ENCODE peak calls at places on chromosomes 1 and 21, in five cellular contexts. U is upper lobe of right lung; F is fibroblast of lung; A is CD4-positive, CD25-positive, alpha-beta regulatory T cell; L is transverse colon. S is an unnamed sample.

GRCh38 chr21:45420061-45420521 is 15.1 kb downstream of the COL18A1 start:
- DNase-seq in U (no peak), A (no peak), F (peak; percentile 19), L (no peak), S (no peak)

GRCh38 chr1:244802041-244802440 is 33.4 kb upstream of the COX20 start:
- DNase-seq in L (no peak), F (no peak), A (no peak), U (no peak), S (no peak)

GRCh38 chr1:64537942-64538341 is 68.0 kb downstream of the CACHD1 start:
- DNase-seq in U (no peak), L (no peak), A (no peak), F (no peak), S (no peak)

GRCh38 chr1:39776400-39776713 is 5.2 kb upstream of the OXCT2 start:
- DNase-seq in A (no peak), L (peak; percentile 57), U (no peak), F (no peak), S (no peak)

GRCh38 chr21:34201441-34201838 is 128.1 kb downstream of the MRPS6 start:
- DNase-seq in A (no peak), U (no peak), L (no peak), F (no peak), S (no peak)

GRCh38 chr1:227775841-227776240 is 39.6 kb upstream of the PRSS38 start:
- DNase-seq in A (no peak), L (no peak), F (peak; percentile 75), U (peak; percentile 53), S (no peak)

GRCh38 chr1:8880068-8880676 is 1.7 kb upstream of the ENO1 start:
- DNase-seq in A (no peak), L (peak; percentile 48), U (peak; percentile 70), F (peak; percentile 97), S (no peak)

GRCh38 chr1:245707941-245708340 is 553.2 kb downstream of the KIF26B start:
- DNase-seq in F (no peak), A (no peak), U (no peak), L (no peak), S (no peak)

GRCh38 chr1:28668956-28669719 is 554 bp downstream of the GMEB1 start:
- DNase-seq in A (peak; percentile 42), U (peak; percentile 88), F (peak; percentile 55), L (peak; percentile 38), S (peak; percentile 68)

GRCh38 chr21:45880097-45881068 is 101.2 kb upstream of the COL6A1 start:
- DNase-seq in F (peak; percentile 67), A (peak; percentile 60), L (peak; percentile 64), U (peak; percentile 75), S (peak; percentile 62)

GRCh38 chr1:28871631-28872401 is 42.6 kb upstream of the EPB41 start:
- DNase-seq in U (no peak), A (no peak), L (no peak), F (no peak), S (no peak)

GRCh38 chr1:223887724-223888428 is 42.1 kb upstream of the TP53BP2 start:
- DNase-seq in L (peak; percentile 11), U (no peak), A (no peak), F (peak; percentile 99), S (no peak)

GRCh38 chr21:44765231-44766013 is 36.2 kb downstream of the UBE2G2 start:
- DNase-seq in A (peak; percentile 25), F (no peak), L (no peak), U (peak; percentile 57), S (peak; percentile 68)

GRCh38 chr1:209871430-209871829 is 43.7 kb downstream of the UTP25 start:
- DNase-seq in A (no peak), L (no peak), F (no peak), U (no peak), S (no peak)

GRCh38 chr1:246930830-246931548 is 759 bp downstream of the AHCTF1 start:
- DNase-seq in L (peak; percentile 60), U (peak; percentile 82), F (peak; percentile 69), A (peak; percentile 65), S (peak; percentile 44)

GRCh38 chr1:231626951-231627614 is 493 bp downstream of the DISC1 start:
- DNase-seq in A (peak; percentile 39), F (peak; percentile 45), U (peak; percentile 75), L (peak; percentile 71), S (peak; percentile 51)

GRCh38 chr1:165828581-165829329 is 1.3 kb downstream of the UCK2 start:
- DNase-seq in L (peak; percentile 58), A (peak; percentile 9), U (peak; percentile 62), F (peak; percentile 90), S (no peak)

GRCh38 chr1:216183427-216183826 is 239.8 kb downstream of the USH2A start:
- DNase-seq in A (no peak), L (no peak), F (peak; percentile 39), U (no peak), S (no peak)

GRCh38 chr1:160853756-160854155 is 8.9 kb downstream of the CD244 start:
- DNase-seq in F (no peak), U (no peak), A (no peak), L (no peak), S (no peak)

GRCh38 chr1:1358433-1359201 is at the start of gene MXRA8:
- DNase-seq in L (peak; percentile 68), A (no peak), F (peak; percentile 88), U (peak; percentile 68), S (no peak)

GRCh38 chr1:2496087-2496622 is 20.1 kb downstream of the PLCH2 start:
- DNase-seq in F (no peak), L (peak; percentile 19), A (peak; percentile 24), U (no peak), S (no peak)
- H3K27me3 ChIP-seq in F (no peaks in the 10 kb centered on the region), L (peaks cover 22% of the 10 kb centered on the region), A (no peaks in the 10 kb centered on the region), U (peaks cover 7% of the 10 kb centered on the region), S (no peaks in the 10 kb centered on the region)

GRCh38 chr1:66981679-66982078 is 56.9 kb downstream of the MIER1 start:
- DNase-seq in U (no peak), A (peak; percentile 64), L (peak; percentile 28), F (no peak), S (peak; percentile 69)

GRCh38 chr1:66985835-66986234 is 61.0 kb downstream of the MIER1 start:
- DNase-seq in U (no peak), F (no peak), L (no peak), A (no peak), S (no peak)

GRCh38 chr1:66984491-66984890 is 59.7 kb downstream of the MIER1 start:
- DNase-seq in L (no peak), A (no peak), F (no peak), U (no peak), S (no peak)

GRCh38 chr1:66982561-66983285 is 57.9 kb downstream of the MIER1 start:
- DNase-seq in F (no peak), L (no peak), A (no peak), U (no peak), S (no peak)

GRCh38 chr1:66980745-66981367 is 56.1 kb downstream of the MIER1 start:
- DNase-seq in L (no peak), A (no peak), F (peak; percentile 19), U (no peak), S (no peak)
- H3K36me3 ChIP-seq in L (no peaks in the 10 kb centered on the region), A (peaks cover 66% of the 10 kb centered on the region), F (peaks cover 5% of the 10 kb centered on the region), U (peaks cover 90% of the 10 kb centered on the region), S (peaks cover 35% of the 10 kb centered on the region)

DNA sequence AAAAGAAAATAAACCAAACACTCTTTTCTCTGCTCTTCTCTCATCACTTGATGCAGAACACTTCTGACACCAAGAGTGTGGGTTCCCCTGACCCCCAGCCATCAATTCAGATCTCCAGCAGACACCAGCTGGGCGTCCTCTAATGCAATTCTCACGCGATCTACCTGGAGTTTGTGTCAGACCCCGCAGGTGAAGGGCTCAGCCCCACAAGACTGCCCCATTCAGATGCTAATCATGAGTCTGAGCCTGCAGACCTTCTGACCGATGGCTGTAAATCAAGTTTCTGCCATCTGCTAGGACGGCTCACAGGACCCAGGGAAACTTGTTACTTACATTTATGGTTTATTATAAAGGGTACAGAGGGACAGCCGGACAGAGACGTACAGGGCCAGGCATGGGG is 133.7 kb upstream of the C1orf174 start:
- DNase-seq in F (no peak), A (no peak), U (no peak), L (no peak), S (no peak)
- H3K9me3 ChIP-seq in F (no peaks in the 10 kb centered on the region), A (no peaks in the 10 kb centered on the region), U (no peaks in the 10 kb centered on the region), L (no peaks in the 10 kb centered on the region), S (no peaks in the 10 kb centered on the region)

GRCh38 chr21:41759926-41760325 is 6.9 kb downstream of the RIPK4 start:
- DNase-seq in L (no peak), U (no peak), F (no peak), A (no peak), S (no peak)
- H3K27me3 ChIP-seq in L (peaks cover 46% of the 10 kb centered on the region), U (peaks cover 24% of the 10 kb centered on the region), F (peaks cover 22% of the 10 kb centered on the region), A (peaks cover 6% of the 10 kb centered on the region), S (no peaks in the 10 kb centered on the region)